ENCODE peak calls at places on chromosomes 4 and X, in six cellular contexts. U, O, B, F, X and A are unnamed samples.

GRCh38 chr4:48944659-48945290 is 38.2 kb upstream of the OCIAD2 start:
- DNase-seq in X (peak; percentile 18), O (peak; percentile 36), B (peak; percentile 20), F (peak; percentile 55), U (no peak), A (no peak)

GRCh38 chrX:112840382-112841113 is at the start of gene AMOT:
- DNase-seq in F (peak; percentile 53), O (peak; percentile 71), U (peak; percentile 59), B (peak; percentile 25), X (peak; percentile 89), A (peak; percentile 18)

GRCh38 chr4:73687414-73687813 is 53.0 kb upstream of the CXCL8 start:
- DNase-seq in U (no peak), F (no peak), X (no peak), O (no peak), B (no peak), A (no peak)

GRCh38 chrX:46029777-46030176 is 515.4 kb downstream of the ZNF674 start:
- DNase-seq in B (no peak), F (no peak), O (no peak), U (no peak), X (no peak), A (no peak)

GRCh38 chrX:9569875-9570274 is 105.0 kb downstream of the TBL1X start:
- DNase-seq in U (no peak), O (no peak), F (no peak), B (no peak), X (no peak), A (no peak)

GRCh38 chrX:3346436-3347329 is at the start of gene MXRA5:
- DNase-seq in U (no peak), X (no peak), O (no peak), F (no peak), B (no peak), A (no peak)

GRCh38 chrX:39336709-39337294 is 535.5 kb downstream of the MID1IP1 start:
- DNase-seq in B (no peak), F (peak; percentile 71), X (no peak), O (no peak), U (no peak), A (no peak)

GRCh38 chrX:13167444-13168207 is 123.2 kb upstream of the FAM9C start:
- DNase-seq in X (no peak), F (peak; percentile 4), B (no peak), O (no peak), U (no peak), A (no peak)

GRCh38 chrX:10726647-10727046 is 106.3 kb upstream of the MID1 start:
- DNase-seq in U (peak; percentile 47), X (no peak), B (no peak), O (no peak), F (no peak), A (no peak)

GRCh38 chr4:56786955-56787354 is 34.5 kb downstream of the SPINK2 start:
- DNase-seq in U (peak; percentile 76), X (peak; percentile 19), F (no peak), O (peak; percentile 28), B (no peak), A (no peak)

GRCh38 chrX:39645059-39645895 is 452.5 kb downstream of the BCOR start:
- DNase-seq in O (no peak), U (peak; percentile 60), X (no peak), F (no peak), B (no peak), A (no peak)

GRCh38 chrX:151703487-151703886 is 8.2 kb downstream of the PRRG3 start:
- DNase-seq in U (no peak), F (no peak), X (no peak), B (no peak), O (peak; percentile 36), A (no peak)

GRCh38 chr4:153465583-153465921 is 608 bp upstream of the TMEM131L start:
- DNase-seq in F (peak; percentile 74), U (peak; percentile 84), B (no peak), O (peak; percentile 41), X (peak; percentile 45), A (peak; percentile 63)

GRCh38 chr4:186723207-186724047 is at the start of gene FAT1:
- DNase-seq in U (peak; percentile 84), F (no peak), O (peak; percentile 72), X (peak; percentile 50), B (no peak), A (peak; percentile 80)

GRCh38 chr4:146442801-146443200 is 78.9 kb downstream of the SLC10A7 start:
- DNase-seq in O (no peak), X (no peak), F (no peak), U (peak; percentile 24), B (no peak), A (no peak)